ENCODE peak calls at places on chromosomes 2 and 18, in eight cellular contexts. Q is HAP-1, Y is H7, G is AG04450, P is left ventricle myocardium inferior, Z is bronchial epithelial cell, K is osteoblast, H is body of pancreas. X is an unnamed sample.

GRCh38 chr2:230814616-230815015 is 50.1 kb upstream of the ITM2C start:
- DNase-seq in Y (peak; percentile 55), K (peak; percentile 65), H (no peak), G (peak; percentile 15), Q (no peak), P (no peak), Z (no peak), X (peak; percentile 48)

GRCh38 chr2:136281281-136282117 is 163.6 kb upstream of the CXCR4 start:
- DNase-seq in Q (no peak), G (no peak), K (no peak), Y (no peak), H (no peak), P (no peak), Z (no peak), X (no peak)

GRCh38 chr2:217231724-217232123 is 371.9 kb upstream of the TNP1 start:
- DNase-seq in K (no peak), Y (no peak), P (no peak), Q (no peak), G (no peak), Z (no peak), H (no peak), X (no peak)

GRCh38 chr2:26576565-26577441 is 64.4 kb downstream of the CIB4 start:
- DNase-seq in G (no peak), Q (no peak), K (peak; percentile 72), H (no peak), P (no peak), Z (peak; percentile 12), Y (peak; percentile 51), X (no peak)

GRCh38 chr2:9697904-9698303 is 67.1 kb upstream of the YWHAQ start:
- DNase-seq in G (no peak), Z (no peak), Q (no peak), H (no peak), K (no peak), Y (no peak), P (no peak), X (no peak)

GRCh38 chr2:85251070-85251616 is 76.6 kb downstream of the TGOLN2 start:
- DNase-seq in Z (no peak), H (no peak), K (no peak), G (no peak), Q (no peak), P (no peak), Y (no peak), X (no peak)

GRCh38 chr2:164205347-164205746 is 415.9 kb downstream of the GRB14 start:
- DNase-seq in P (no peak), H (no peak), Y (no peak), K (no peak), Q (no peak), G (peak; percentile 61), Z (peak; percentile 46), X (peak; percentile 89)

GRCh38 chr18:58215005-58215404 is 171.0 kb downstream of the NEDD4L start:
- DNase-seq in Z (no peak), G (no peak), Q (no peak), K (no peak), P (no peak), H (no peak), Y (no peak), X (no peak)

GRCh38 chr2:218992196-218992595 is 1.0 kb downstream of the CRYBA2 start:
- DNase-seq in Q (no peak), P (no peak), Z (no peak), Y (no peak), K (peak; percentile 50), G (no peak), H (no peak), X (no peak)

GRCh38 chr2:218991674-218992168 is 1.5 kb downstream of the CRYBA2 start:
- DNase-seq in Y (peak; percentile 72), G (no peak), K (peak; percentile 97), Z (peak; percentile 30), P (no peak), Q (no peak), H (no peak), X (peak; percentile 45)

GRCh38 chr2:218993345-218994315 is at the start of gene CRYBA2:
- DNase-seq in G (no peak), Q (peak; percentile 28), P (no peak), K (peak; percentile 90), H (peak; percentile 49), Z (peak; percentile 16), Y (peak; percentile 81), X (peak; percentile 54)

GRCh38 chr2:218990612-218991011 is 2.6 kb downstream of the CRYBA2 start:
- DNase-seq in Q (no peak), Y (peak; percentile 13), K (no peak), H (no peak), P (no peak), G (no peak), Z (no peak), X (no peak)

GRCh38 chr2:218992703-218993344 is 398 bp downstream of the CRYBA2 start:
- DNase-seq in G (no peak), Q (no peak), P (no peak), K (peak; percentile 88), Y (peak; percentile 71), H (peak; percentile 48), Z (no peak), X (peak; percentile 36)
- H3K27me3 ChIP-seq in G (peaks cover 88% of the 10 kb centered on the region), Q (peaks cover 63% of the 10 kb centered on the region), P (peaks cover 100% of the 10 kb centered on the region), K (peaks cover 79% of the 10 kb centered on the region), Y (peaks cover 99% of the 10 kb centered on the region), H (peaks cover 33% of the 10 kb centered on the region), Z (peaks cover 62% of the 10 kb centered on the region), X (peaks cover 74% of the 10 kb centered on the region)

GRCh38 chr2:105139556-105140236 is 101.8 kb downstream of the MRPS9 start:
- DNase-seq in K (no peak), Z (no peak), H (no peak), P (no peak), G (no peak), Q (no peak), Y (no peak), X (no peak)

GRCh38 chr2:105142239-105142638 is 99.3 kb upstream of the GPR45 start:
- DNase-seq in Y (peak; percentile 25), P (no peak), Z (no peak), Q (no peak), G (no peak), K (peak; percentile 82), H (no peak), X (no peak)

GRCh38 chr2:105140237-105140568 is 101.3 kb upstream of the GPR45 start:
- DNase-seq in Y (no peak), H (no peak), G (no peak), K (no peak), Z (no peak), Q (peak; percentile 8), P (no peak), X (no peak)

GRCh38 chr2:105143094-105143466 is 98.5 kb upstream of the GPR45 start:
- DNase-seq in K (peak; percentile 74), Y (no peak), P (no peak), Z (no peak), Q (no peak), H (no peak), G (no peak), X (peak; percentile 5)

GRCh38 chr2:105141099-105141614 is 100.4 kb upstream of the GPR45 start:
- DNase-seq in P (no peak), Y (no peak), Z (no peak), G (no peak), K (no peak), Q (no peak), H (no peak), X (no peak)
- H3K27me3 ChIP-seq in P (peaks cover 86% of the 10 kb centered on the region), Y (peaks cover 23% of the 10 kb centered on the region), Z (peaks cover 3% of the 10 kb centered on the region), G (peaks cover 39% of the 10 kb centered on the region), K (peaks cover 43% of the 10 kb centered on the region), Q (no peaks in the 10 kb centered on the region), H (peaks cover 5% of the 10 kb centered on the region), X (peaks cover 36% of the 10 kb centered on the region)

DNA sequence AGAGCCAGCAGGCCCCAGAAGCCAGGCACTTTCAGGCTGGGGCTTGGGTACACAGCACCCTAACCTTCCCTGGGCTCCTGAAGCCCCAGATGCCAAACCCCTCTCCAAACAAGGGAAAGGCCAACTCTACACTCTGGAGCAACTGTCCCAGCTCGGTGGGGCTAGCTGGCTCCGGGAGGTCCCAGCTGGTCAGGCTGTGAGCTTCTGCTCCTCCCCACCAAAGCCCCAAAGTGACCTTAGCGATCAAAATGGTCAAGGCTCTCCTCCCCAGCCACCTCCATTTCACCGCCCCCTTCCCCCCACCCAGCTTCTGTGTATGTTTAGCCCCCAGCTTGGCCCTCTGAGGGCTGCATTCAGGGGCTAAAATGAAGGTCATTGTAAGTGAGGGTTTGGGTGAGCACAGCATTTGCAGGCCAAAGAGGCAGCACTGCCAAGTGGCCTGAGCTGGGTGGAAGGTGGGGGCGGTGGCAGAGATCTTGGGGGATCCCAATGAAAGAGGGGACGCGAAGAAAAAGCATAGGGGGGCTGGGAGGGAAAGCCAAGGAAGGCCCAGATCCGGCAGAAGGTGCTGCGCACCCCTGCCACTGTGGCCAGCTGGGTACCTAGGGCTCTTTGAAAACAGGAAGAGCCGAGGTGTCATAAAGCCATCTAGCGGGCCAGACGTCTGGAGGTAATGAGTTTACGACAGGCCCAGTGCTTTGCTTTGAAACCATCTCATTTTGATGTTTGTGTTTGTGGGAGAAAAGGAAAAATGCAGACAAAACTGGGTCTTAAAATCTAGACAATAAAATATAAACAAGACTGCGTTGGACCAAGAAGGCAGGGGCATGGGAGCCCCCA is 2.9 kb downstream of the HOXD9 start:
- DNase-seq in Z (no peak), Y (peak; percentile 53), Q (no peak), K (peak; percentile 47), H (no peak), P (no peak), G (no peak), X (no peak)
- H3K27me3 ChIP-seq in Z (peaks cover 71% of the 10 kb centered on the region), Y (peaks cover 100% of the 10 kb centered on the region), Q (peaks cover 6% of the 10 kb centered on the region), K (peaks cover 40% of the 10 kb centered on the region), H (peaks cover 64% of the 10 kb centered on the region), P (peaks cover 99% of the 10 kb centered on the region), G (peaks cover 84% of the 10 kb centered on the region), X (peaks cover 13% of the 10 kb centered on the region)

GRCh38 chr18:13613591-13614317 is 112.6 kb downstream of the FAM210A start:
- DNase-seq in K (peak; percentile 51), Y (peak; percentile 47), P (no peak), Q (no peak), H (no peak), Z (no peak), G (no peak), X (no peak)

GRCh38 chr18:13614318-13614643 is 112.1 kb downstream of the FAM210A start:
- DNase-seq in P (no peak), H (no peak), G (no peak), Q (no peak), Z (no peak), K (no peak), Y (no peak), X (no peak)

GRCh38 chr18:13615432-13615861 is 110.9 kb downstream of the FAM210A start:
- DNase-seq in Q (no peak), Z (no peak), H (no peak), Y (no peak), P (no peak), G (no peak), K (peak; percentile 85), X (no peak)

GRCh38 chr18:13616041-13616440 is 110.3 kb downstream of the FAM210A start:
- DNase-seq in Z (no peak), G (no peak), K (peak; percentile 41), P (no peak), H (no peak), Q (no peak), Y (no peak), X (no peak)

DNA sequence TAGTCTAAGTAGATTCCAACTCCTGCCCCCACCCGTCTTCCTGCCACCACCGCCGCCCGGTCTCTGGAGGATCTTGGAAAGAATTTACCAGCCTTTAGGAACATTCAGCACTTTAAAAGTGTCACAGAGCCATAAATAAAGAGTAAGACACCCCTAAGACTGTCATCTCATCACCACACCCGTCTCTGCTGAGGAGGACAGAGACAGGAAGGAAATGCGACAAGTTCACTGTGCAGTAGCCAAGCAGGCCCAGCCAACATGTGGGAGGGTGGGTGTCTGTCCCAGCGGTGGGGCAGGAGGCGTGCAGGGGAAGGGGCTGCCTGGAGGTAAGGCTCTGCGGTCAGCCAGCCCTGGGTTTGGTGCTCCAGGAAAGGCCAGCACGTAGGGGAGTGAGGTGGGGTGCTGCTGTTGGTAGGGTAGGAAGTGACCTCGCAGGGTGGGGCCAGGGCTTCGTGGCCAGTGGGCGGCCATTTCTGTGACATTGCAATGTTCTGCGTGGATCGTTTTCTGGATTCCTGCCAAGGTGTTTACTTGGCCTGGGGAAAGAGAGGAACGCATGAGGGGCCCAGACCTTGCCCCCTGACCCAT is 111.6 kb downstream of the FAM210A start:
- DNase-seq in K (no peak), P (no peak), Q (no peak), Z (no peak), G (no peak), Y (no peak), H (no peak), X (no peak)
- H3K27me3 ChIP-seq in K (peaks cover 25% of the 10 kb centered on the region), P (no peaks in the 10 kb centered on the region), Q (peaks cover 33% of the 10 kb centered on the region), Z (peaks cover 9% of the 10 kb centered on the region), G (peaks cover 29% of the 10 kb centered on the region), Y (peaks cover 4% of the 10 kb centered on the region), H (no peaks in the 10 kb centered on the region), X (peaks cover 27% of the 10 kb centered on the region)

X was measured in adipocyte.